ENCODE peak calls at places on chromosomes 16 and 17, in four cellular contexts. T is heart right ventricle, J is IMR-90, E is ovary. G is an unnamed sample. For H3K4me1, the result is how much of the 10 kb centered on the place peaks cover.

GRCh38 chr17:36777118-36777517 is 160.2 kb upstream of the LHX1 start:
- DNase-seq in T (no peak), J (peak), E (no peak), G (no peak)

GRCh38 chr16:20897253-20897896 is 2.8 kb downstream of the DCUN1D3 start:
- DNase-seq in T (no peak), J (peak), E (no peak), G (no peak)

GRCh38 chr17:33562792-33563191 is 269.7 kb upstream of the ASIC2 start:
- DNase-seq in T (no peak), J (no peak), E (no peak), G (no peak)

GRCh38 chr17:38606646-38607611 is 1.2 kb upstream of the SRCIN1 start:
- DNase-seq in T (peak), J (no peak), E (no peak), G (no peak)

GRCh38 chr17:43799047-43799446 is 18.8 kb downstream of the CFAP97D1 start:
- DNase-seq in T (no peak), J (no peak), E (no peak), G (no peak)

GRCh38 chr16:5621826-5622225 is 524.2 kb upstream of the EEF2KMT start:
- DNase-seq in T (no peak), J (no peak), E (no peak), G (peak)

GRCh38 chr16:89038811-89039735 is 54.6 kb upstream of the ACSF3 start:
- DNase-seq in T (peak), J (no peak), E (no peak), G (no peak)

GRCh38 chr17:27339836-27340550 is 46.1 kb downstream of the WSB1 start:
- DNase-seq in T (no peak), J (no peak), E (no peak), G (no peak)

GRCh38 chr16:48564544-48565444 is 45.2 kb downstream of the N4BP1 start:
- DNase-seq in T (no peak), J (no peak), E (no peak), G (no peak)

GRCh38 chr17:8391711-8392110 is 5.9 kb downstream of the RNF222 start:
- DNase-seq in T (no peak), J (peak), E (no peak), G (no peak)

GRCh38 chr16:57694556-57695377 is at the start of gene DRC7:
- DNase-seq in T (no peak), J (peak), E (no peak), G (no peak)

GRCh38 chr17:64354396-64354795 is 36.3 kb downstream of the PECAM1 start:
- DNase-seq in T (no peak), J (no peak), E (no peak), G (no peak)

GRCh38 chr17:37519241-37519985 is 29.7 kb downstream of the DUSP14 start:
- DNase-seq in T (no peak), J (peak), E (no peak), G (no peak)

GRCh38 chr17:42623732-42624596 is 14.5 kb downstream of the TUBG1 start:
- DNase-seq in T (no peak), J (peak), E (no peak), G (no peak)

GRCh38 chr17:15321556-15322250 is 19.7 kb downstream of the TEKT3 start:
- DNase-seq in T (no peak), J (peak), E (no peak), G (no peak)

GRCh38 chr16:89606006-89606405 is 7.4 kb upstream of the DPEP1 start:
- DNase-seq in T (no peak), J (no peak), E (no peak), G (no peak)

GRCh38 chr17:80173916-80174315 is 4.1 kb downstream of the CARD14 start:
- DNase-seq in T (no peak), J (no peak), E (no peak), G (no peak)

GRCh38 chr17:9090641-9091096 is 69.4 kb downstream of the NTN1 start:
- DNase-seq in T (peak), J (no peak), E (no peak), G (no peak)

GRCh38 chr16:85718682-85719081 is 29.9 kb upstream of the GINS2 start:
- DNase-seq in T (no peak), J (no peak), E (no peak), G (no peak)

GRCh38 chr16:85398050-85398451 is 215.1 kb upstream of the GSE1 start:
- DNase-seq in T (peak), J (no peak), E (peak), G (no peak)

GRCh38 chr17:20926532-20926931 is 116.3 kb downstream of the USP22 start:
- DNase-seq in T (no peak), J (peak), E (no peak), G (no peak)

GRCh38 chr16:471353-472198 is 46.1 kb downstream of the RAB11FIP3 start:
- DNase-seq in T (no peak), J (peak), E (no peak), G (no peak)

GRCh38 chr16:85323961-85324253 is 211.6 kb upstream of the CIBAR2 start:
- DNase-seq in T (no peak), J (no peak), E (no peak), G (no peak)

GRCh38 chr17:15896277-15896676 is 48.7 kb upstream of the ADORA2B start:
- DNase-seq in T (no peak), J (no peak), E (no peak), G (no peak)

GRCh38 chr16:86520317-86521210 is 10.2 kb downstream of the FOXF1 start:
- DNase-seq in T (no peak), J (peak), E (no peak), G (no peak)

GRCh38 chr16:88469615-88470395 is 16.7 kb downstream of the ZFPM1 start:
- DNase-seq in T (no peak), J (no peak), E (no peak), G (no peak)

GRCh38 chr17:60526726-60527125 is 684 bp upstream of the APPBP2 start:
- DNase-seq in T (no peak), J (peak), E (no peak), G (no peak)

GRCh38 chr16:56195151-56195550 is 3.9 kb downstream of the GNAO1 start:
- DNase-seq in T (no peak), J (no peak), E (no peak), G (peak)

GRCh38 chr16:86854895-86855294 is 276.5 kb downstream of the FOXL1 start:
- DNase-seq in T (no peak), J (peak), E (no peak), G (no peak)

GRCh38 chr17:41939044-41939695 is 8.8 kb downstream of the ODAD4 start:
- DNase-seq in T (no peak), J (no peak), E (no peak), G (no peak)

GRCh38 chr17:40313660-40314556 is 4.9 kb downstream of the RARA start:
- DNase-seq in T (no peak), J (no peak), E (peak), G (no peak)
- H3K4me1 ChIP-seq in T (half or more), J (half or more), E (under half), G (half or more)

DNA sequence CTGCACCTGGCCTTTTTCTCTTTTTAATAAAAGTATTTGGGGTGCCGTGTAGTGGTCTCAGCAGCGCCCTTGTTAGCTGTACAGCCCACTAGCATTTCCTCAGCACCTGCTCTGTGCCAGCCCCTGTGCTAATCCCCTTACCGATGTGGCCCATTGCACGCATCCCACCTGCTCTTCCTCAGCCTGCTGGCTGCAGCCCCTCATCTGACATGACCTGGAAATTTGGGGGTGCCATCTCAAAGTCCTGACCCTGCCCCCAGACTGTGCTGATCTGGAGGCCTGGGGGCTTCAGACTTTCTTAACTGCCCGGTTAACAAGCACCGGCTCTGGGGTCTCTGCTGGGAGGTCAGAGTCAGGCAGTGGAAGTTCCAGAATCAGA is 10.4 kb downstream of the GPRC5C start:
- DNase-seq in T (no peak), J (no peak), E (no peak), G (no peak)
- H3K4me1 ChIP-seq in T (half or more), J (under half), E (under half), G (under half)

GRCh38 chr17:66540131-66540781 is 237.8 kb downstream of the PRKCA start:
- DNase-seq in T (peak), J (peak), E (peak), G (peak)
- H3K4me1 ChIP-seq in T (under half), J (under half), E (under half), G (under half)

DNA sequence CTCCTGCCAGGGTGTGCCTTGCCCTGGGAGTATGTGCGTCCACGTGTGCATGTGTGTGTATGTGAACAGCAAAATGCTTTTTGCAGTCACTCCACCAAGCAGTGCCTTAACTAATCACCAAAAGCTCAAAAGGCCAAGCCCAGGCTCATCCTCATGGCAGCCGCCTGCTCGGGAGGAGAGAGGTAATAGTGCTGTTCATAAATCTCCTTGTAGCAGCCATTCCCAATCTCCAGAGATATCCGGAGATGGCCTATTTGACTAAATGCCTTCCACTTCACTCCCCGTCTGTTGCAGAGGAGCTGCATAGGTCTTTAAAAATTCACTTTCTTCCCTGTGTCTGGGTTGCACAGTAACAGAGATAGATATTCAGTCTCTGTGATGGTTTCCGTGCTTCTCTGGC is 358.0 kb downstream of the GRIN2A start:
- DNase-seq in T (no peak), J (no peak), E (no peak), G (no peak)
- H3K4me1 ChIP-seq in T (under half), J (under half), E (under half), G (under half)